ENCODE peak calls at places on chromosomes 6 and 20, in ten cellular contexts. Y, K, Q, S, E, O, A, N, L and G are unnamed samples.
A peak's percentile ranks its signal among the peaks of the same experiment; 100 is the strongest.

GRCh38 chr20:2301164-2301622 is 5.4 kb downstream of the TGM3 start:
- DNase-seq in Y (no peak), K (no peak), Q (peak; percentile 26), S (no peak), E (no peak), O (peak; percentile 27), A (no peak), N (peak; percentile 52), L (no peak), G (peak; percentile 96)

GRCh38 chr6:140285471-140285870 is 911.0 kb upstream of the CITED2 start:
- DNase-seq in Y (no peak), K (no peak), Q (no peak), S (no peak), E (no peak), O (no peak), A (no peak), N (no peak), L (no peak), G (no peak)

GRCh38 chr20:15675813-15676484 is 897.3 kb downstream of the KIF16B start:
- DNase-seq in Y (no peak), K (no peak), Q (no peak), S (no peak), E (no peak), O (no peak), A (no peak), N (no peak), L (no peak), G (no peak)

GRCh38 chr20:11316244-11316643 is 601.4 kb upstream of the BTBD3 start:
- DNase-seq in Y (no peak), K (no peak), Q (no peak), S (no peak), E (no peak), O (no peak), A (no peak), N (no peak), L (no peak), G (no peak)

GRCh38 chr6:146551545-146551944 is 7.9 kb downstream of the RAB32 start:
- DNase-seq in Y (no peak), K (peak; percentile 75), Q (peak; percentile 11), S (no peak), E (no peak), O (no peak), A (no peak), N (no peak), L (no peak), G (no peak)

GRCh38 chr6:133814235-133814634 is 74.7 kb upstream of the TCF21 start:
- DNase-seq in Y (no peak), K (peak; percentile 80), Q (no peak), S (no peak), E (no peak), O (no peak), A (no peak), N (no peak), L (no peak), G (no peak)

GRCh38 chr6:107822154-107823046 is 1.7 kb downstream of the SCML4 start:
- DNase-seq in Y (no peak), K (no peak), Q (no peak), S (peak; percentile 84), E (no peak), O (no peak), A (no peak), N (no peak), L (peak; percentile 76), G (no peak)

GRCh38 chr6:158500016-158500735 is 59.7 kb upstream of the TMEM181 start:
- DNase-seq in Y (no peak), K (peak; percentile 49), Q (peak; percentile 74), S (no peak), E (peak; percentile 54), O (no peak), A (no peak), N (no peak), L (no peak), G (no peak)

GRCh38 chr6:166778046-166778445 is 151.0 kb upstream of the RPS6KA2 start:
- DNase-seq in Y (no peak), K (no peak), Q (no peak), S (no peak), E (no peak), O (no peak), A (no peak), N (no peak), L (no peak), G (no peak)

GRCh38 chr6:89411019-89411268 is 1.1 kb downstream of the RRAGD start:
- DNase-seq in Y (peak; percentile 10), K (no peak), Q (no peak), S (no peak), E (no peak), O (no peak), A (no peak), N (no peak), L (no peak), G (no peak)

GRCh38 chr6:35624341-35625070 is 64.2 kb downstream of the FKBP5 start:
- DNase-seq in Y (no peak), K (peak; percentile 44), Q (peak; percentile 48), S (peak; percentile 40), E (no peak), O (no peak), A (peak; percentile 17), N (peak; percentile 47), L (no peak), G (no peak)

GRCh38 chr6:28212510-28213212 is 12.4 kb upstream of the ZSCAN9 start:
- DNase-seq in Y (peak; percentile 84), K (peak; percentile 90), Q (peak; percentile 91), S (no peak), E (peak; percentile 86), O (no peak), A (peak; percentile 66), N (peak; percentile 79), L (no peak), G (peak; percentile 68)
- H3K4me3 ChIP-seq in Y (peak overlapping the region; percentile 64), K (peak overlapping the region; percentile 64), Q (peak overlapping the region; percentile 70), S (no peak overlapping the region), E (peak overlapping the region; percentile 56), O (peak overlapping the region; percentile 53), A (peak overlapping the region; percentile 51), N (peak overlapping the region; percentile 48), L (no peak overlapping the region), G (peak overlapping the region; percentile 47)

GRCh38 chr6:20846602-20847028 is 312.4 kb downstream of the CDKAL1 start:
- DNase-seq in Y (no peak), K (peak; percentile 24), Q (peak; percentile 49), S (no peak), E (peak; percentile 26), O (no peak), A (no peak), N (no peak), L (no peak), G (peak; percentile 18)
- H3K4me3 ChIP-seq in Y (no peak overlapping the region), K (no peak overlapping the region), Q (no peak overlapping the region), S (no peak overlapping the region), E (no peak overlapping the region), O (no peak overlapping the region), A (no peak overlapping the region), N (no peak overlapping the region), L (no peak overlapping the region), G (no peak overlapping the region)

GRCh38 chr6:11902527-11902926 is 109.6 kb upstream of the HIVEP1 start:
- DNase-seq in Y (no peak), K (no peak), Q (no peak), S (no peak), E (no peak), O (no peak), A (no peak), N (no peak), L (no peak), G (no peak)

GRCh38 chr6:11903645-11904044 is 108.5 kb upstream of the HIVEP1 start:
- DNase-seq in Y (no peak), K (no peak), Q (no peak), S (no peak), E (no peak), O (no peak), A (no peak), N (no peak), L (no peak), G (no peak)

GRCh38 chr6:11899645-11900044 is 112.5 kb upstream of the HIVEP1 start:
- DNase-seq in Y (no peak), K (no peak), Q (no peak), S (no peak), E (no peak), O (no peak), A (no peak), N (no peak), L (no peak), G (no peak)

DNA sequence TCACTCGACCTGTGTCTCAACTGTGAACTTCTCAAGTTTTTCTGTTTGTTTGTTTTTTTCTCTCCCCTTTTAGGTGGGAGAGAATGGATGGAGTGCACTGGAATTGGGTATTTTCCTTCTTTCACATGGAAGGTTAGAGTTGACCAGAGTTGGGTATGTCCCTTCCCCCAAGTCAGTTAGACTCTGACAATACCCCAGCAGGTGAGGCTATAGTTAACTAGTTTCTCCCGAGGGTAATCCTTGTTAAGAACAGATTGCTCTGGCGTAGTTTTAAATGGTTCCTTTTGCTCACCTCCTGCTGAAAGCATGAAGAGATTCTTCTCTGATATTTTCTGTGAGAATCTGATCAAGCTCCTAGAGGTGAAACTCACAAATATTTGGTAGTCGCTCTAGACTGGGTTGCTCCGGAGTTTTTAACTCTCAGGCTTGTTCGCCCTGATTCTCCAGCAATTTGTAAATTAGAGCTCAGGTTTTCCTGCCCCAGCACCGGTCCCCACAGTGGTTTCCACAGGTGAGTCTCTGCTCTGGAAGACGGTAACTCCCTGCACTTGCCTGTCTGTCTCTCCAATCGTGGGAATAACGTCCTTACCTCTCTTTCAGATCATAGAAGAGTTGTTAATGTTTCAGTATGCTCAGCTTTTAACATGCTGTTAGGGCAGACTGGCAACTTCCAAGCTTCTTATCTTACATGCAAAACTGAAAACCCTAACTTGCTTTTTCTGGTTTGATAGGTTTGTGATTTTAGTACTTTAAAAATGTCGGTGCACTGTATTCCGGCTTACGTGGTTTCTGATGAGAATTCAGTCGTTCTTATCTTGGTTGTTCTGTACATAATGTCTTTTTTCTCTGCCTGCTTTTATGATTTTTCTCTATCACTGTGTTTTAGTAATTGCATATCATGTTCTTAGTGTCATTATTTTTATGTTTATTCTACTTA is 111.2 kb upstream of the HIVEP1 start:
- DNase-seq in Y (no peak), K (no peak), Q (no peak), S (no peak), E (no peak), O (no peak), A (peak; percentile 22), N (no peak), L (no peak), G (no peak)
- H3K4me3 ChIP-seq in Y (no peak overlapping the region), K (no peak overlapping the region), Q (no peak overlapping the region), S (peak overlapping the region; percentile 38), E (no peak overlapping the region), O (no peak overlapping the region), A (no peak overlapping the region), N (no peak overlapping the region), L (peak overlapping the region; percentile 1), G (no peak overlapping the region)

DNA sequence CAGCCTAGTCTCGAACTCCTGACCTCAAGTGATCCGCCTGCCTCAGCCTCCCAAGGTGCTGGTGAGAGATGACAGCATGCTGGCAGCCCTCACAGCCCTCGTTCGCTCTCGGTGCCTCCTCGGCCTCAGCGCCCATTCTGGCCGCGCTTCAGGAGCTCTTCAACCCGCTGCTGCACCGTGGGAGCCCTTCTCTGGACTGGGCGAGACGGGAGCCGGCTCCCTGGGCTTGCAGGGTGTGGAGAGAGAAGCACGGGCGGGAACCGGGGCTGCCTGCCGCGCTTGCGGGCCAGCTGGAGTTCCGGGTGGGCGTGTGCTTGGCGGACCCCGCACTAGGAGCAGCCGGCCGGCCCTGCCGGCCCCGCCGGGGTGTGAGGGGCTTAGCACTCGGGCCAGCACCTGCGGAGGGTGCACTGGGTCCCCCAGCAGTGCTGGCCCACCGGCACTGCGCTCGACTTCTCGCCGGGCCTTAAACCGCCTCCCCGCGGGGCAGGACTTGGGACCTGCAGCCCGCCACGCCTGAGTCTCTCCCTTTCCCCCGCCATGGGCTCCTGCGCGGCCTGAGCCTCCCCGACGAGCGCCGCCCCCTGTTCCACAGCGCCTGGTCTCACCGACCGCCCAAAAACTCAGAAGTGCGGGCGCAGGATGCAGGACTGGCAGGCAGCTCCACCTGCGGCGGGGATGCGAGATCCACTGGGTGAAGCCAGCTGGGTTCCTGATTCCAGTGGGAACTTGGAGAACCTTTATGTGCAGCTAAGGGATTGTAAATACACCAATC is 31.5 kb upstream of the RANBP9 start:
- DNase-seq in Y (no peak), K (no peak), Q (no peak), S (no peak), E (no peak), O (no peak), A (no peak), N (no peak), L (no peak), G (no peak)
- H3K4me3 ChIP-seq in Y (no peak overlapping the region), K (no peak overlapping the region), Q (no peak overlapping the region), S (no peak overlapping the region), E (no peak overlapping the region), O (peak overlapping the region; percentile 15), A (no peak overlapping the region), N (no peak overlapping the region), L (no peak overlapping the region), G (no peak overlapping the region)